ENCODE peak calls at places on chromosomes 13 and 19, in five cellular contexts. W, F, D, M and N are unnamed samples.
A peak's percentile ranks its signal among the peaks of the same experiment; 100 is the strongest.

GRCh38 chr19:13208964-13209796 is 59.0 kb downstream of the IER2 start:
- DNase-seq in F (no peak), M (no peak), W (no peak), D (no peak), N (no peak)

GRCh38 chr19:18460313-18460712 is 22.4 kb upstream of the ISYNA1 start:
- DNase-seq in F (no peak), M (peak; percentile 57), D (peak; percentile 62), W (peak; percentile 91), N (no peak)

GRCh38 chr13:102286326-102286725 is 115.5 kb downstream of the FGF14 start:
- DNase-seq in F (no peak), D (peak; percentile 100), W (no peak), M (peak; percentile 74), N (no peak)

GRCh38 chr13:22427041-22427440 is 753.7 kb upstream of the SGCG start:
- DNase-seq in W (no peak), M (no peak), F (no peak), D (no peak), N (no peak)

GRCh38 chr19:57099199-57099661 is 20.6 kb upstream of the USP29 start:
- DNase-seq in W (no peak), D (peak; percentile 7), F (peak; percentile 1), M (no peak), N (peak; percentile 48)

GRCh38 chr13:79767126-79767525 is 286.2 kb downstream of the NDFIP2 start:
- DNase-seq in W (no peak), M (no peak), D (peak; percentile 18), F (no peak), N (no peak)

GRCh38 chr19:39413269-39413902 is 917 bp downstream of the PLEKHG2 start:
- DNase-seq in F (no peak), D (no peak), W (no peak), M (no peak), N (peak; percentile 62)

GRCh38 chr19:49851456-49852259 is 699 bp downstream of the PTOV1 start:
- DNase-seq in F (no peak), M (no peak), W (no peak), D (no peak), N (peak; percentile 72)

GRCh38 chr13:19601749-19602725 is 31.4 kb upstream of the MPHOSPH8 start:
- DNase-seq in M (no peak), D (no peak), F (no peak), W (no peak), N (peak; percentile 41)

GRCh38 chr13:69857188-69857821 is 250.3 kb upstream of the ATXN8OS start:
- DNase-seq in F (no peak), M (no peak), W (no peak), D (peak; percentile 55), N (no peak)

GRCh38 chr19:47186337-47187022 is 44.5 kb downstream of the BBC3 start:
- DNase-seq in M (no peak), D (no peak), F (no peak), W (no peak), N (no peak)

GRCh38 chr19:42285988-42286348 is 16.0 kb upstream of the PRR19 start:
- DNase-seq in F (no peak), D (no peak), W (no peak), M (no peak), N (no peak)
- H3K4me3 ChIP-seq in F (peak overlapping the region; percentile 66), D (no peak overlapping the region), W (peak overlapping the region; percentile 46), M (peak overlapping the region; percentile 32), N (no peak overlapping the region)

GRCh38 chr19:4913996-4914735 is 4.9 kb downstream of the UHRF1 start:
- DNase-seq in D (no peak), M (no peak), W (no peak), F (no peak), N (no peak)
- H3K4me3 ChIP-seq in D (no peak overlapping the region), M (no peak overlapping the region), W (no peak overlapping the region), F (no peak overlapping the region), N (no peak overlapping the region)

DNA sequence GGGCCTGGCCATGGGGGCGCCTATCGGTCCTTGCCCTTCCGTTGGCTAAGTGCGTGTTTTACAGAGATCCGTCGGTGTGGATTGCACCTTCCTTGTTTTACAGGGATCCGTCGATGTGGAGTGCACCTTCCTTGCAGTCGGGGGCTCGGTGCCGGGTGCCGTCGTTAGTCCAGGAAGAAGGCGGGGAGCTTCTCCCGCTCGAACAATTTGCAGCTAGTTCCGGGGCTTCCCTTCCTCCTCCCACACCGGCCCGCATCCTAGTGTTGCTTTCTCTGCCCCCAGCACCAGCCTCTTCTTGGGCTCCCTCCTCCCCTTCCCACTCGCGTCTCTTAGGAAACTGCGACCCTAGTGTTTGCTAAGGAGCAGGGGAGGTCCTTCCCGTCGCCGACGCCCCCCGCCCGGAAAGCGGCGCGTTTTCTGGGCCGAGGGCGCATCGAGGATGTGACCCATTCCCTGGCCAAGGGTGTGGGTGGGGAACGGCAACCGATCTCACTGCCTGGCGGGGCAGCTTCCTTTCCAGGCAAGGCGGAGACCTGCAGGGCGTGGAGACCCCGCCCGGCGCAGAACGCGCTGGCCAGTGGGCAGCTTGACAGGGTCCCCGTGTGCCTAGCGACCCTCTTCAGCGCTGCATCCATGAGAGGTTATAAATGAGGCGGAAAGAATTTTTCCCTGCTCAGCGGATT is 75.7 kb upstream of the ZNF91 start:
- DNase-seq in W (no peak), F (no peak), M (no peak), D (no peak), N (no peak)
- H3K4me3 ChIP-seq in W (no peak overlapping the region), F (no peak overlapping the region), M (no peak overlapping the region), D (no peak overlapping the region), N (no peak overlapping the region)

GRCh38 chr13:30690282-30691188 is 44.8 kb upstream of the ALOX5AP start:
- DNase-seq in W (peak; percentile 80), F (peak; percentile 96), D (peak; percentile 63), M (peak; percentile 99), N (no peak)
- H3K4me3 ChIP-seq in W (peak overlapping the region; percentile 73), F (peak overlapping the region; percentile 37), D (peak overlapping the region; percentile 36), M (peak overlapping the region; percentile 64), N (no peak overlapping the region)

DNA sequence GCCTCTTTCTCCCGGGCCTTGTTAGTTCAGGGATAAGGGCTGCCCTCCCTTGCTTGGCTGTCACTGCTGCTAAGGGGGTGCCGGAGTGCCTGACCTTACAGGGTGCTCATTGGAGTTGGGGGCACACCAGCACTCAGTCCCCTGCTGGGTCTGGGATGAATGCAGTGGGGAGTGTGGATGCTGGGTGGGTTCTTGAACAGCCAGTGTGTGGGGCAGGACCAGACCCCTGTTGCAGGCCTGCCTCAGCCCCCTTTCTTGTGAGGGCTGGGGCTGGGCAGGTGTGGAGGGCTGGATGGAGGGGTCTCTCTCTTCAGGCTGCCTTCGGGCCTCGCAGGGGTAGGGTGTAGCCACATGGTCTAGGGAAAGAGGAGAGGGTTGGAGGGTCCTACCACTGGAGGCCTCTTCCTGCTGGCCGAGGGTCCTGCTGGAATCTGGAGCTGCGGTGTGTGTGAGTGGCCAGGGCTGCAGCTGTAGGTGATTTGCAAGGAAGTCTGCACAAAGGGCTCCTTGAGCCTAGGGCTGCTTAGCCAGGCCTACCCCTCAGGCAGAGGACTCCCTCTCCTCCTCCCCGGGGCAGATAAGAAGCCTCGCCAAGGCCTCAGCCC is 3.2 kb downstream of the CEBPA start:
- DNase-seq in F (no peak), W (no peak), M (no peak), D (no peak), N (no peak)
- H3K4me3 ChIP-seq in F (no peak overlapping the region), W (no peak overlapping the region), M (no peak overlapping the region), D (peak overlapping the region; percentile 61), N (no peak overlapping the region)